ENCODE peak calls at places on chromosomes 3 and 15, in ten cellular contexts. K, X, I, M, Q, U, P, C, V and O are unnamed samples. For H3K36me3 and H3K4me1, the result is how much of the 10 kb centered on the place peaks cover.

GRCh38 chr3:29324180-29324651 is 43.3 kb downstream of the RBMS3 start:
- DNase-seq in K (no peak), X (peak), I (peak), M (peak), Q (no peak), U (no peak), P (no peak), C (peak), V (peak), O (no peak)

GRCh38 chr3:190772831-190773230 is 89.7 kb downstream of the GMNC start:
- DNase-seq in K (no peak), X (no peak), I (no peak), M (no peak), Q (no peak), U (no peak), P (no peak), C (no peak), V (no peak), O (no peak)

GRCh38 chr3:169923189-169923588 is 11.8 kb downstream of the SAMD7 start:
- DNase-seq in K (no peak), X (no peak), I (peak), M (no peak), Q (no peak), U (no peak), P (peak), C (no peak), V (peak), O (no peak)

GRCh38 chr3:149273096-149273751 is 51.6 kb upstream of the CP start:
- DNase-seq in K (peak), X (peak), I (peak), M (peak), Q (peak), U (peak), P (peak), C (no peak), V (peak), O (peak)

GRCh38 chr3:36393563-36393962 is 13.3 kb downstream of the STAC start:
- DNase-seq in K (no peak), X (no peak), I (no peak), M (peak), Q (no peak), U (no peak), P (no peak), C (no peak), V (no peak), O (no peak)

GRCh38 chr15:93358171-93359036 is 269.4 kb upstream of the RGMA start:
- DNase-seq in K (peak), X (no peak), I (no peak), M (no peak), Q (no peak), U (no peak), P (no peak), C (no peak), V (no peak), O (no peak)

GRCh38 chr3:22587446-22587845 is 615.7 kb upstream of the UBE2E2 start:
- DNase-seq in K (no peak), X (no peak), I (no peak), M (no peak), Q (no peak), U (no peak), P (no peak), C (no peak), V (no peak), O (no peak)

GRCh38 chr3:129003578-129004112 is 2.5 kb downstream of the EFCC1 start:
- DNase-seq in K (no peak), X (no peak), I (peak), M (no peak), Q (peak), U (peak), P (peak), C (no peak), V (peak), O (no peak)

GRCh38 chr3:24508423-24508839 is 13.8 kb upstream of the THRB start:
- DNase-seq in K (no peak), X (no peak), I (no peak), M (peak), Q (no peak), U (no peak), P (no peak), C (no peak), V (no peak), O (no peak)

GRCh38 chr3:11367116-11367781 is 95.1 kb downstream of the ATG7 start:
- DNase-seq in K (no peak), X (no peak), I (peak), M (peak), Q (no peak), U (no peak), P (peak), C (no peak), V (peak), O (no peak)

GRCh38 chr15:78093242-78094020 is 1.1 kb downstream of the SH2D7 start:
- DNase-seq in K (no peak), X (no peak), I (no peak), M (peak), Q (no peak), U (no peak), P (no peak), C (peak), V (peak), O (peak)

GRCh38 chr15:51135276-51135675 is 40.6 kb upstream of the TNFAIP8L3 start:
- DNase-seq in K (no peak), X (no peak), I (no peak), M (no peak), Q (no peak), U (no peak), P (no peak), C (no peak), V (no peak), O (no peak)

GRCh38 chr15:92519709-92520108 is 126.0 kb downstream of the ST8SIA2 start:
- DNase-seq in K (no peak), X (no peak), I (no peak), M (no peak), Q (no peak), U (no peak), P (no peak), C (no peak), V (no peak), O (no peak)

GRCh38 chr3:21705769-21706168 is 45.2 kb downstream of the ZNF385D start:
- DNase-seq in K (no peak), X (no peak), I (peak), M (peak), Q (no peak), U (no peak), P (no peak), C (no peak), V (no peak), O (no peak)

GRCh38 chr3:185824467-185825378 is at the start of gene IGF2BP2:
- DNase-seq in K (peak), X (no peak), I (peak), M (peak), Q (peak), U (peak), P (peak), C (peak), V (peak), O (peak)

GRCh38 chr3:176765491-176765890 is 431.8 kb downstream of the TBL1XR1 start:
- DNase-seq in K (no peak), X (no peak), I (no peak), M (no peak), Q (no peak), U (no peak), P (no peak), C (no peak), V (no peak), O (no peak)

GRCh38 chr3:143883151-143883550 is 34.9 kb upstream of the SLC9A9 start:
- DNase-seq in K (no peak), X (no peak), I (no peak), M (no peak), Q (no peak), U (no peak), P (no peak), C (no peak), V (no peak), O (no peak)

GRCh38 chr15:47820047-47820779 is 102.9 kb downstream of the SEMA6D start:
- DNase-seq in K (peak), X (no peak), I (no peak), M (peak), Q (no peak), U (no peak), P (no peak), C (peak), V (no peak), O (no peak)

GRCh38 chr3:160831411-160831810 is 75.4 kb downstream of the PPM1L start:
- DNase-seq in K (no peak), X (no peak), I (no peak), M (no peak), Q (no peak), U (no peak), P (no peak), C (no peak), V (no peak), O (peak)

GRCh38 chr3:24220859-24221657 is 273.6 kb downstream of the THRB start:
- DNase-seq in K (no peak), X (no peak), I (no peak), M (peak), Q (no peak), U (peak), P (no peak), C (peak), V (peak), O (peak)

GRCh38 chr3:197837282-197837681 is 46.2 kb downstream of the LRCH3 start:
- DNase-seq in K (no peak), X (no peak), I (no peak), M (no peak), Q (no peak), U (no peak), P (no peak), C (no peak), V (no peak), O (no peak)
- H3K36me3 ChIP-seq in K (under half), X (under half), I (under half), M (half or more), Q (half or more), U (under half), P (half or more), C (half or more), V (under half), O (half or more)

DNA sequence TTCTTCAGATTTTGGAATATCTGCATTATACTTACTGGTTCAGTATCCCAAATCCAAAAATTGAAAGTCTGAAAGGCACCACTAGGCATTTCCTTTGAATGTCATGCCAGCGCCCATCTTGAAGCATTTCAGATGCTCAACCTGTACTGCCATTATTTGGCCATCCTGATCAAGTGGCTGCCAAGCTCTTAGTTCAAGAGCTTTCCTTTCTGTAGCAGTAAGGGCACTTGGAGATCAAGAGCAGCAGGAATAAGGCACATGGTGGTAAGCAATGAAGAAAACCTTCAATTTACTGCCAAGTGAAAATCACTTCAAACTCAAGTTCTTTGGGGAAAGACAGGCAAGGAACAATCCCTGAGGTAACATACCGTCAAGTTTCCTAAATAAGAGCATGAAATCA is 10.0 kb downstream of the RHOA start:
- DNase-seq in K (no peak), X (no peak), I (peak), M (no peak), Q (no peak), U (no peak), P (no peak), C (no peak), V (no peak), O (no peak)
- H3K4me1 ChIP-seq in K (under half), X (under half), I (under half), M (under half), Q (under half), U (under half), P (under half), C (under half), V (half or more), O (under half)

GRCh38 chr15:96346409-96346808 is 15.9 kb downstream of the NR2F2 start:
- DNase-seq in K (no peak), X (no peak), I (no peak), M (no peak), Q (no peak), U (no peak), P (no peak), C (no peak), V (no peak), O (no peak)

GRCh38 chr15:96344120-96344705 is 13.7 kb downstream of the NR2F2 start:
- DNase-seq in K (no peak), X (no peak), I (no peak), M (no peak), Q (no peak), U (no peak), P (no peak), C (no peak), V (no peak), O (no peak)

GRCh38 chr15:96344706-96345559 is 14.4 kb downstream of the NR2F2 start:
- DNase-seq in K (no peak), X (no peak), I (no peak), M (no peak), Q (no peak), U (no peak), P (no peak), C (no peak), V (no peak), O (no peak)

GRCh38 chr15:96347181-96348111 is 16.9 kb downstream of the NR2F2 start:
- DNase-seq in K (no peak), X (no peak), I (no peak), M (no peak), Q (no peak), U (no peak), P (no peak), C (no peak), V (no peak), O (no peak)

DNA sequence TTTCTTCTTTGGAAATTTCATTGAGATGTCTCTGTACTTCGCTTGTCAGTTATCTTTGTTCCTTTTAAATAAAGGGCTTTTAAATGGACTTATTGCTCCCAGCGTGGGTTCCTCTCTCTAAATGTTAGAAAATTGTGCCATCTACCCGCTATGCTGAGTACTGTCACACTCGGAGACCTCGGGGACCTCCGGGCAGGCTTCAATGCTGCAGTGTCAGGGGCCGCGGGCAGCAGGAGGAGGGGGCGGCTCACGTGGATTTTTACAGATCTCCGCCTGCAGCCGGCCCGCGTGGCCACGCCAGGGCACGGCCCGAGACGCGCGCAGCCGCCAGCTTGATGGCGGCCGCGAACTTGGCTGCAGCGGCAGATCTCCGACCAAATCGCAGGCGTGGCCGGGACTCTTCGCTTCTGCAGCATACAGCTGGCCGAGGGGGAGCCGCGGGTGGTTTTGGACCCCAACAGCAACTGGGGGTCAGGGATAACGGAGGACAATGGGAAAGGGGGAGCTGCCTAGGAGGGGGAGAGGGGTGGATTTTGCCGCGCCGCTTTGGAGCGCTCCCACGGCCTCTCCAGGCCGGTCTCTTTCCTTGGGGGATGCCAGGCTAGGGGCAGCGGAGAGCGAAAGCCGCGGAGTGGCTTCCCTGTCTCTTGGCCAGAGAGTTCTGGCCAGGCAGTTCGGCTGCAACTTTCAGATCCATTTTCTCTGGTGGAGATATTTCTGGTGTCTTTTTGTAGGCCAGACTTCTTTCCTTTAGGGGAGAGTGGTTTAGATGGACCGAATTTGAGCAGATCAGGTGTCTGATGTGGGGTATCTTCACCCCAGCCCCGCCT is 15.3 kb downstream of the NR2F2 start:
- DNase-seq in K (no peak), X (no peak), I (peak), M (peak), Q (no peak), U (no peak), P (peak), C (no peak), V (no peak), O (no peak)
- H3K36me3 ChIP-seq in K (under half), X (under half), I (under half), M (under half), Q (under half), U (under half), P (under half), C (under half), V (under half), O (under half)

GRCh38 chr3:31892500-31892899 is 88.6 kb downstream of the OSBPL10 start:
- DNase-seq in K (no peak), X (no peak), I (no peak), M (no peak), Q (no peak), U (peak), P (no peak), C (no peak), V (no peak), O (no peak)
- H3K4me1 ChIP-seq in K (under half), X (under half), I (under half), M (under half), Q (under half), U (half or more), P (under half), C (half or more), V (under half), O (under half)

GRCh38 chr3:123948449-123948848 is 12.6 kb downstream of the CCDC14 start:
- DNase-seq in K (no peak), X (no peak), I (no peak), M (no peak), Q (no peak), U (no peak), P (no peak), C (no peak), V (peak), O (no peak)
- H3K36me3 ChIP-seq in K (under half), X (under half), I (under half), M (under half), Q (under half), U (under half), P (under half), C (half or more), V (under half), O (half or more)